ENCODE peak calls at places on chromosomes 6 and 20, in six cellular contexts. One of them, this sample, is unnamed.

GRCh38 chr6:91708534-91708933 is 1121.7 kb upstream of the MAP3K7 start:
- DNase-seq in T-cell: no peak
- DNase-seq in AG10803: no peak
- DNase-seq in coronary artery: no peak
- DNase-seq in central memory CD4-positive, alpha-beta T cell: no peak
- DNase-seq in AG09309: no peak
- DNase-seq in this sample: no peak

GRCh38 chr20:32965581-32966373 is 38.5 kb downstream of the SUN5 start:
- DNase-seq in AG10803: no peak
- DNase-seq in central memory CD4-positive, alpha-beta T cell: peak
- DNase-seq in T-cell: peak
- DNase-seq in coronary artery: peak
- DNase-seq in AG09309: no peak
- DNase-seq in this sample: no peak

GRCh38 chr20:46327557-46327956 is 19.3 kb upstream of the CDH22 start:
- DNase-seq in T-cell: no peak
- DNase-seq in coronary artery: no peak
- DNase-seq in central memory CD4-positive, alpha-beta T cell: no peak
- DNase-seq in AG09309: no peak
- DNase-seq in AG10803: no peak
- DNase-seq in this sample: no peak

GRCh38 chr6:22727709-22728108 is 158.3 kb downstream of the HDGFL1 start:
- DNase-seq in central memory CD4-positive, alpha-beta T cell: no peak
- DNase-seq in coronary artery: no peak
- DNase-seq in AG10803: no peak
- DNase-seq in AG09309: no peak
- DNase-seq in T-cell: no peak
- DNase-seq in this sample: no peak

GRCh38 chr6:99943846-99944245 is 50.2 kb downstream of the MCHR2 start:
- DNase-seq in coronary artery: no peak
- DNase-seq in AG10803: no peak
- DNase-seq in AG09309: no peak
- DNase-seq in central memory CD4-positive, alpha-beta T cell: no peak
- DNase-seq in T-cell: no peak
- DNase-seq in this sample: no peak

GRCh38 chr20:22700387-22700786 is 116.0 kb upstream of the FOXA2 start:
- DNase-seq in AG09309: no peak
- DNase-seq in T-cell: no peak
- DNase-seq in AG10803: peak
- DNase-seq in coronary artery: no peak
- DNase-seq in central memory CD4-positive, alpha-beta T cell: no peak
- DNase-seq in this sample: peak

GRCh38 chr20:49163696-49164095 is 24.4 kb downstream of the STAU1 start:
- DNase-seq in coronary artery: no peak
- DNase-seq in central memory CD4-positive, alpha-beta T cell: no peak
- DNase-seq in AG09309: no peak
- DNase-seq in T-cell: no peak
- DNase-seq in AG10803: no peak
- DNase-seq in this sample: no peak

GRCh38 chr20:63314015-63314471 is 21.1 kb downstream of the COL20A1 start:
- DNase-seq in AG09309: no peak
- DNase-seq in coronary artery: no peak
- DNase-seq in T-cell: no peak
- DNase-seq in AG10803: no peak
- DNase-seq in central memory CD4-positive, alpha-beta T cell: no peak
- DNase-seq in this sample: no peak

GRCh38 chr6:111256646-111257045 is 169.3 kb downstream of the SLC16A10 start:
- DNase-seq in central memory CD4-positive, alpha-beta T cell: no peak
- DNase-seq in T-cell: no peak
- DNase-seq in coronary artery: no peak
- DNase-seq in AG10803: no peak
- DNase-seq in AG09309: no peak
- DNase-seq in this sample: peak

GRCh38 chr6:18579165-18579564 is 192.0 kb downstream of the RNF144B start:
- DNase-seq in AG10803: no peak
- DNase-seq in AG09309: no peak
- DNase-seq in central memory CD4-positive, alpha-beta T cell: no peak
- DNase-seq in coronary artery: no peak
- DNase-seq in T-cell: no peak
- DNase-seq in this sample: no peak

GRCh38 chr20:61044499-61044898 is 207.6 kb upstream of the CDH4 start:
- DNase-seq in central memory CD4-positive, alpha-beta T cell: no peak
- DNase-seq in T-cell: no peak
- DNase-seq in AG10803: no peak
- DNase-seq in AG09309: no peak
- DNase-seq in coronary artery: no peak
- DNase-seq in this sample: no peak

GRCh38 chr6:149756261-149756636 is 6.7 kb downstream of the PCMT1 start:
- DNase-seq in coronary artery: no peak
- DNase-seq in central memory CD4-positive, alpha-beta T cell: no peak
- DNase-seq in T-cell: no peak
- DNase-seq in AG09309: no peak
- DNase-seq in AG10803: no peak
- DNase-seq in this sample: no peak

GRCh38 chr6:32972353-32973143 is 4.2 kb downstream of the BRD2 start:
- DNase-seq in T-cell: peak
- DNase-seq in AG09309: no peak
- DNase-seq in coronary artery: peak
- DNase-seq in AG10803: no peak
- DNase-seq in central memory CD4-positive, alpha-beta T cell: peak
- DNase-seq in this sample: no peak

GRCh38 chr6:1764584-1764983 is 154.9 kb downstream of the FOXC1 start:
- DNase-seq in AG09309: no peak
- DNase-seq in coronary artery: no peak
- DNase-seq in central memory CD4-positive, alpha-beta T cell: no peak
- DNase-seq in AG10803: peak
- DNase-seq in T-cell: no peak
- DNase-seq in this sample: no peak

GRCh38 chr20:45959956-45960630 is 11.9 kb downstream of the ZNF335 start:
- DNase-seq in coronary artery: no peak
- DNase-seq in AG10803: no peak
- DNase-seq in AG09309: no peak
- DNase-seq in central memory CD4-positive, alpha-beta T cell: no peak
- DNase-seq in T-cell: no peak
- DNase-seq in this sample: no peak

GRCh38 chr6:134138226-134138975 is 86.0 kb upstream of the SLC2A12 start:
- DNase-seq in coronary artery: no peak
- DNase-seq in T-cell: no peak
- DNase-seq in central memory CD4-positive, alpha-beta T cell: no peak
- DNase-seq in AG10803: peak
- DNase-seq in AG09309: peak
- DNase-seq in this sample: peak

GRCh38 chr6:21560249-21560648 is 33.3 kb upstream of the SOX4 start:
- DNase-seq in AG09309: no peak
- DNase-seq in AG10803: no peak
- DNase-seq in coronary artery: no peak
- DNase-seq in T-cell: no peak
- DNase-seq in central memory CD4-positive, alpha-beta T cell: no peak
- DNase-seq in this sample: no peak

GRCh38 chr6:511488-512137 is 120.1 kb downstream of the IRF4 start:
- DNase-seq in T-cell: no peak
- DNase-seq in AG09309: no peak
- DNase-seq in central memory CD4-positive, alpha-beta T cell: no peak
- DNase-seq in AG10803: no peak
- DNase-seq in coronary artery: no peak
- DNase-seq in this sample: no peak

GRCh38 chr20:63017826-63018411 is 11.2 kb upstream of the BHLHE23 start:
- DNase-seq in AG10803: no peak
- DNase-seq in central memory CD4-positive, alpha-beta T cell: no peak
- DNase-seq in T-cell: no peak
- DNase-seq in coronary artery: no peak
- DNase-seq in AG09309: no peak
- DNase-seq in this sample: no peak

GRCh38 chr20:49691818-49692568 is 21.7 kb downstream of the B4GALT5 start:
- DNase-seq in coronary artery: no peak
- DNase-seq in AG09309: no peak
- DNase-seq in AG10803: no peak
- DNase-seq in T-cell: no peak
- DNase-seq in central memory CD4-positive, alpha-beta T cell: no peak
- DNase-seq in this sample: no peak

GRCh38 chr20:58971429-58971828 is 9.6 kb upstream of the NELFCD start:
- DNase-seq in AG09309: no peak
- DNase-seq in T-cell: no peak
- DNase-seq in central memory CD4-positive, alpha-beta T cell: no peak
- DNase-seq in AG10803: no peak
- DNase-seq in coronary artery: no peak
- DNase-seq in this sample: no peak